ENCODE peak calls at places on chromosomes 12 and 14, in six cellular contexts. V is IMR-90, J is neuronal stem cell, W is H9, I is H1, B is trophoblast cell. F is an unnamed sample.
A peak's percentile ranks its signal among the peaks of the same experiment; 100 is the strongest.

GRCh38 chr14:38125484-38125912 is 82.2 kb upstream of the SSTR1 start:
- DNase-seq in V (no peak), J (no peak), W (no peak), I (no peak), B (no peak), F (no peak)

GRCh38 chr14:101476258-101476930 is 84.9 kb upstream of the DIO3 start:
- DNase-seq in V (no peak), J (no peak), W (peak; percentile 24), I (no peak), B (no peak), F (no peak)

GRCh38 chr12:132529156-132529839 is 39.3 kb downstream of the FBRSL1 start:
- DNase-seq in V (no peak), J (no peak), W (no peak), I (no peak), B (no peak), F (no peak)

GRCh38 chr14:63867926-63868921 is 15.4 kb downstream of the SYNE2 start:
- DNase-seq in V (peak; percentile 23), J (no peak), W (no peak), I (no peak), B (peak; percentile 85), F (peak; percentile 57)

GRCh38 chr12:89846473-89846872 is 137.8 kb upstream of the ATP2B1 start:
- DNase-seq in V (no peak), J (no peak), W (no peak), I (no peak), B (no peak), F (no peak)

GRCh38 chr14:67837011-67837624 is 17.5 kb downstream of the RAD51B start:
- DNase-seq in V (peak; percentile 88), J (no peak), W (no peak), I (no peak), B (peak; percentile 89), F (peak; percentile 85)

GRCh38 chr14:100323942-100324307 is 786 bp downstream of the SLC25A47 start:
- DNase-seq in V (no peak), J (no peak), W (no peak), I (no peak), B (no peak), F (no peak)

GRCh38 chr12:113190761-113191160 is 5.2 kb downstream of the RITA1 start:
- DNase-seq in V (peak; percentile 45), J (no peak), W (peak; percentile 74), I (no peak), B (no peak), F (peak; percentile 65)

GRCh38 chr12:4954632-4955354 is 45.1 kb downstream of the KCNA1 start:
- DNase-seq in V (no peak), J (no peak), W (no peak), I (no peak), B (no peak), F (no peak)
- H3K9ac ChIP-seq in V (no peak overlapping the region), J (no peak overlapping the region), W (no peak overlapping the region), I (no peak overlapping the region), B (no peak overlapping the region), F (no peak overlapping the region)

DNA sequence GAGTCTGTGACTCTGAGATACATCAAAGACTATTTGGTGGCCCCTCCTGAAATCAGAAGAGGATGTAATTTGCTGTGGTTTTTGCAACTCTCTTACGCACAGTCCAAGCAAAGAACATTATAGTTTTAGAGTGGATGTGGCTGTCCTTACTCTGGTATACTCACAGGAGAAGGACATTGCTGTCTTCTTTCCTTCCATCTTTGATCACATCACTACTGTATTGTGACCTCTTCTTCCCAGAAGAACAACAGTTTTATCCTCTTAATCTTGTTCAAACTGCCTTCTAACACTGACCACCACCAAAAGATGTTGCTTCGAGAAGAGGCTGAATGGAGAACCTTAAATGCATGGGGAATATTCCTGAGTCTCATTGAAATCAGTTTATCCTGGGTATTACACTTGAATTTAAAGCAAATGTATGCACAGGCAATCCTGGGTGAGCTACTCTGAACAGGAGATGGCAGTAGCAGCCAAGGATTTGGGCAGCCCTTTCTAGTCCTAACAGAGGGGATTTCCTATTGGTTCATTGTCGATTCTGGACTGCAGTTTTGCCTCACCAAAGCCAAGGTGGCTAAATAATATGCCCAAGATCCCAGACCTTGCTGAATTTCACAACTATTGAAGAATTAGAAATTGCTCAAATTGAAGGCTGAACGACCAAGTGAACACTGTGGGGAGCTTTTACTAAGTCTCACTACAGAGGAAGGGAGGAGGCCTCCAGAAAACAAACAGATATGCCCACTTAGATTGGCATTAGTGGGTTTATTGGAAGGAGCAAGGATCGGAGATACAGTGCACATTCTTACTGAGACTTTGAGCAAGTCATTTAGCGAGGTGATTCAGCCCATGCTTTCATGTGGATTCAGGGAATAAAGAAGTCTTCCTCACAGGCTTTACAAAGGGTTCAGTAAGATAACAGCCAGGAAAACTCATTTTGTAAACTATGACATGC is 282.8 kb downstream of the PAWR start:
- DNase-seq in V (peak; percentile 91), J (peak; percentile 41), W (peak; percentile 73), I (peak; percentile 63), B (peak; percentile 84), F (peak; percentile 88)
- H4K91ac ChIP-seq in V (peak overlapping the region; percentile 94), J (no peak overlapping the region), W (no peak overlapping the region), I (no peak overlapping the region), B (peak overlapping the region; percentile 66), F (no peak overlapping the region)

DNA sequence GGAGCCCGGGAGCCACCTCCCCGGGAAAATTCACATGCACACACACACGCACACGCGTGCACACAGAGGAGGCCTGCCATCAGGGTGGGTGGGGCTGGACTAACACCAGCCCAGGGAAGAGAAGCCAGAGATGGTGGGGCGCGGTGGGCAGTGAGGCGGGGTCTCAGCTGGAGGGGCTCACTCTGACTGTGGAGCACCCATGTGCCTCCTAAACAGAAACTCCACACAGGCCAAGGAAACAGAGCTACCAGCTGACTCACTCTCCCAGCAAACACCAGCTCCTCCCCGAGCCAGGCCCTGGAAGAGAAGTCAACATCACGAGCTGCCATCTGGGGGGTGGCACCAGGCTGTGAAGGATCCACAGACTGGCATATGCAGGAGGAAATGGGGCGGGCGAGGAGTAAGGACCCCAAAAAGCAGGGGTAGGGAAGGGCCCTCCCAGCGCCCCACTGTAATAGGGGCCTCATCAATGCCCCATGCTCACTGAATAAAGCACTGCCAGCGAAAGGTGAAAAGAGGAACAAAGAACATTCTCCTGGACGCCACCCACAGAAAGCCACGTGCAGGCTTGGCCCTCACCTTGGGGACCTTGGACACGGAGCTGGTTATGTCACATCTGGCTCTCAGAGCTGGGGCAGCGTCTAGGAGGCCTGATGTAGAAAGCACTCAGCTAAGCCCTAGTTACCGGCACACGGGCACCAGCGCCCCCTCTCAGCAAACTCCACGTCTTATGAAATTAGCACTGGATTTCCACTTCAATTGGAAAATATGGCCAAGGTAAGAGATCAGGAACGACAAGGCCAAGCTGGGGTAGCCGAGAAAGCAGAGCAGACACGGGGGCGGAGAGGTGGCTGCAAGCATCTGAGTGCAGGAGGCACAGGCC is 8.4 kb upstream of the INF2 start:
- DNase-seq in V (peak; percentile 85), J (no peak), W (no peak), I (no peak), B (peak; percentile 59), F (peak; percentile 91)
- H3K9ac ChIP-seq in V (peak overlapping the region; percentile 54), J (peak overlapping the region; percentile 63), W (no peak overlapping the region), I (peak overlapping the region; percentile 8), B (no peak overlapping the region), F (peak overlapping the region; percentile 88)

DNA sequence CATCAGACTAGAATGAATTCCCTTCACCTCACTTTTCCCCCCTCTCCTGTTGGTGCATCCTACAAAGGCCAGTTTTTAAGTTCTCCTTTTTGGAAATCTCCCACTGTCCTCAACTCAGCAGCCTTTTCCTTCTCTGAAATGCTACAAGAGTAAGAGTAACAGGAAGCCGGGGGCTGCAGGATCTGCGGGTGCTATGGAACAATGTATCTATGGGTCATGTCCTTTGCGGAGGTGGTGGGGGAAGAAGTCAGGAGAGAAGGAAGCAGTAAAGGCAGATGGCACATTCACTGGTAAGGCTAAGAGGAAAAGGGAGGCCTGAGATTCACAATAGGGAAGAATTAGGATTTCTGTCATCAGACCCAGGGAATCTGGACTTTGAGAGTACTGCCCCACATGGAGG is 22.2 kb upstream of the TESC start:
- DNase-seq in V (no peak), J (no peak), W (no peak), I (no peak), B (no peak), F (no peak)
- H4K91ac ChIP-seq in V (no peak overlapping the region), J (no peak overlapping the region), W (no peak overlapping the region), I (no peak overlapping the region), B (no peak overlapping the region), F (no peak overlapping the region)